ENCODE peak calls at places on chromosomes 12 and 14, in four cellular contexts. One of them, this sample, is unnamed.

GRCh38 chr14:36604757-36605505 is 22.5 kb upstream of the NKX2-8 start:
- DNase-seq in neural progenitor cell: peak; percentile 83
- DNase-seq in heart right ventricle: peak; percentile 41
- DNase-seq in breast epithelium: peak; percentile 52
- DNase-seq in this sample: no peak

GRCh38 chr12:13422291-13422690 is 225.8 kb downstream of the EMP1 start:
- DNase-seq in heart right ventricle: no peak
- DNase-seq in neural progenitor cell: no peak
- DNase-seq in breast epithelium: no peak
- DNase-seq in this sample: no peak

GRCh38 chr14:100237735-100238418 is 1.1 kb upstream of the YY1 start:
- DNase-seq in breast epithelium: no peak
- DNase-seq in heart right ventricle: peak; percentile 70
- DNase-seq in neural progenitor cell: peak; percentile 84
- DNase-seq in this sample: peak; percentile 59

GRCh38 chr14:39169541-39169900 is 612 bp downstream of the TRAPPC6B start:
- DNase-seq in neural progenitor cell: no peak
- DNase-seq in heart right ventricle: no peak
- DNase-seq in breast epithelium: no peak
- DNase-seq in this sample: no peak

GRCh38 chr12:47218191-47218654 is 138.5 kb upstream of the AMIGO2 start:
- DNase-seq in breast epithelium: no peak
- DNase-seq in neural progenitor cell: no peak
- DNase-seq in heart right ventricle: no peak
- DNase-seq in this sample: no peak

GRCh38 chr12:31756977-31757420 is 28.2 kb upstream of the AMN1 start:
- DNase-seq in heart right ventricle: no peak
- DNase-seq in breast epithelium: no peak
- DNase-seq in neural progenitor cell: no peak
- DNase-seq in this sample: peak; percentile 43

GRCh38 chr12:116528067-116528466 is 31.1 kb upstream of the MAP1LC3B2 start:
- DNase-seq in neural progenitor cell: no peak
- DNase-seq in heart right ventricle: no peak
- DNase-seq in breast epithelium: no peak
- DNase-seq in this sample: no peak

GRCh38 chr14:33570717-33571058 is 380.2 kb downstream of the EGLN3 start:
- DNase-seq in heart right ventricle: no peak
- DNase-seq in breast epithelium: no peak
- DNase-seq in neural progenitor cell: no peak
- DNase-seq in this sample: no peak

GRCh38 chr14:65170768-65171251 is 68.5 kb upstream of the MAX start:
- DNase-seq in neural progenitor cell: peak; percentile 74
- DNase-seq in breast epithelium: no peak
- DNase-seq in heart right ventricle: peak; percentile 8
- DNase-seq in this sample: no peak

GRCh38 chr12:89382366-89382765 is 30.1 kb upstream of the DUSP6 start:
- DNase-seq in heart right ventricle: no peak
- DNase-seq in breast epithelium: no peak
- DNase-seq in neural progenitor cell: no peak
- DNase-seq in this sample: no peak

GRCh38 chr12:27592548-27592947 is 68.5 kb downstream of the PPFIBP1 start:
- DNase-seq in neural progenitor cell: no peak
- DNase-seq in breast epithelium: no peak
- DNase-seq in heart right ventricle: peak; percentile 68
- DNase-seq in this sample: no peak

GRCh38 chr12:121095544-121096198 is 37.0 kb upstream of the P2RX7 start:
- DNase-seq in heart right ventricle: peak; percentile 58
- DNase-seq in neural progenitor cell: peak; percentile 86
- DNase-seq in breast epithelium: peak; percentile 67
- DNase-seq in this sample: peak; percentile 96

GRCh38 chr12:26938660-26939185 is 453 bp downstream of the FGFR1OP2 start:
- DNase-seq in heart right ventricle: no peak
- DNase-seq in neural progenitor cell: no peak
- DNase-seq in breast epithelium: no peak
- DNase-seq in this sample: peak; percentile 90

GRCh38 chr12:113949321-113950305 is 16.5 kb downstream of the RBM19 start:
- DNase-seq in neural progenitor cell: no peak
- DNase-seq in breast epithelium: no peak
- DNase-seq in heart right ventricle: no peak
- DNase-seq in this sample: no peak

GRCh38 chr12:103379670-103380069 is 116.1 kb downstream of the C12orf42 start:
- DNase-seq in heart right ventricle: no peak
- DNase-seq in neural progenitor cell: no peak
- DNase-seq in breast epithelium: no peak
- DNase-seq in this sample: no peak

GRCh38 chr12:103387385-103387784 is 108.4 kb downstream of the C12orf42 start:
- DNase-seq in breast epithelium: no peak
- DNase-seq in neural progenitor cell: no peak
- DNase-seq in heart right ventricle: no peak
- DNase-seq in this sample: no peak

GRCh38 chr12:103382736-103383346 is 112.9 kb downstream of the C12orf42 start:
- DNase-seq in breast epithelium: no peak
- DNase-seq in neural progenitor cell: no peak
- DNase-seq in heart right ventricle: no peak
- DNase-seq in this sample: no peak

GRCh38 chr12:103382119-103382518 is 113.6 kb downstream of the C12orf42 start:
- DNase-seq in heart right ventricle: no peak
- DNase-seq in neural progenitor cell: no peak
- DNase-seq in breast epithelium: no peak
- DNase-seq in this sample: no peak
- H3K27me3 ChIP-seq in heart right ventricle: no peaks in the 10 kb centered on the region
- H3K27me3 ChIP-seq in neural progenitor cell: no peaks in the 10 kb centered on the region
- H3K27me3 ChIP-seq in breast epithelium: no peaks in the 10 kb centered on the region
- H3K27me3 ChIP-seq in this sample: no peaks in the 10 kb centered on the region

GRCh38 chr12:93243382-93243688 is 134.4 kb upstream of the NUDT4 start:
- DNase-seq in neural progenitor cell: no peak
- DNase-seq in heart right ventricle: no peak
- DNase-seq in breast epithelium: no peak
- DNase-seq in this sample: no peak
- H3K36me3 ChIP-seq in neural progenitor cell: no peaks in the 10 kb centered on the region
- H3K36me3 ChIP-seq in heart right ventricle: no peaks in the 10 kb centered on the region
- H3K36me3 ChIP-seq in breast epithelium: no peaks in the 10 kb centered on the region
- H3K36me3 ChIP-seq in this sample: no peaks in the 10 kb centered on the region

GRCh38 chr12:49922349-49923034 is 18.8 kb upstream of the FAIM2 start:
- DNase-seq in neural progenitor cell: no peak
- DNase-seq in heart right ventricle: peak; percentile 38
- DNase-seq in breast epithelium: no peak
- DNase-seq in this sample: peak; percentile 21
- H3K4me1 ChIP-seq in neural progenitor cell: no peaks in the 10 kb centered on the region
- H3K4me1 ChIP-seq in heart right ventricle: peaks cover 19% of the 10 kb centered on the region
- H3K4me1 ChIP-seq in breast epithelium: no peaks in the 10 kb centered on the region
- H3K4me1 ChIP-seq in this sample: peaks cover 8% of the 10 kb centered on the region

DNA sequence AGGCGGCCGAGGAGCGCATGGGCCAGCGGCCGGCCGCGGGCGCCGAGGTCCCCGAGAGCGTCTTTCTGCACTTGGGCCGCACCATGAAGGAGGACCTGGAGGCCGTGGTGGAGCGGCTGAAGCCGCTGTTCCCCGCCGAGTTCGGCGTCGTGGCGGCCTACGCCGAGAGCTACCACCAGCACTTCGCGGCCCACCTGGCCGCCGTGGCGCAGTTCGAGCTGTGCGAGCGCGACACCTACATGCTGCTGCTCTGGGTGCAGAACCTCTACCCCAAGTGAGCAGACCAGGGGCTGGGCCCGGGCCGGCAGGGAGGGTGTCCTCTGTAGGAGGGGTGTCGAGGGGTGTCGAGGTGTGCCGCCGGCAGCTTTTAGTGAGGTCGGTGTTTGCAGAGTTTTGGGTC is 4.1 kb downstream of the TNFAIP2 start:
- DNase-seq in heart right ventricle: no peak
- DNase-seq in neural progenitor cell: no peak
- DNase-seq in breast epithelium: no peak
- DNase-seq in this sample: no peak
- H3K27me3 ChIP-seq in heart right ventricle: no peaks in the 10 kb centered on the region
- H3K27me3 ChIP-seq in neural progenitor cell: peaks cover 61% of the 10 kb centered on the region
- H3K27me3 ChIP-seq in breast epithelium: no peaks in the 10 kb centered on the region
- H3K27me3 ChIP-seq in this sample: peaks cover 20% of the 10 kb centered on the region

DNA sequence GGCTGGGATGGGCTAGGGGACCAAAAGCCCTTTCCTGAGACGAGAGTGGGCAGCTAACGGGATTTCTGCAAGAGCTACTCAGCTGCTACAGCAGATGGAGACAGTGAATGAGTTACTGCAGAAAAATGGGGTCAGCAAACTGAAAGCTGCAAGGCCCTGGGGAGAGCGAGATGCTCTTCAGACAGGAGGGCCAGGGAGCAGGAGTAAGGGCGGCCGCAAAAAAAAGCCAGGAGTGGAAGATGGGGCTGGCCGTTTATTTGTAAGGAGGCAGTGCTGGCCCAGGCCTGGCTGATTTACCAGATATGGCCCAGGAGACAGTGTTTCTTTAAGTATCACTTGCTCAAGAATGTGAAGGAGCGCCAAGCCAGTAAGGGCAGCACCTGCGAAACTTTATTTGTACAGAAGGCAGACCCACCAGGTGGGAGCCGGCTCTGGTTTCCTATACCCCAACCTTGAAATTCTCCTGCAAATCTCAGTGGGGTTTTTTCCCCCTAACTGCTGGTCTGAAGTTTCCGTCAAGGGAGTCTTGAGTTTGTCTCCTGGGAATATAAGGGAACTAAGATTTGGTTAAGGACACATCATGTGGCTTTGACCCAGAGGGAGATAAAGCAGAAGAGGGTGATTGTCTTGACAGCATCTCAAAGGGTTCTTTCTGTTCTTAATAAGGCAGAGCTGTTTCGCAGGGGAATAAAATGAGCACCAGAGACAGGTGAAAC is 57.7 kb downstream of the SSH1 start:
- DNase-seq in breast epithelium: no peak
- DNase-seq in heart right ventricle: no peak
- DNase-seq in neural progenitor cell: no peak
- DNase-seq in this sample: no peak
- H3K36me3 ChIP-seq in breast epithelium: no peaks in the 10 kb centered on the region
- H3K36me3 ChIP-seq in heart right ventricle: peaks cover 98% of the 10 kb centered on the region
- H3K36me3 ChIP-seq in neural progenitor cell: peaks cover 3% of the 10 kb centered on the region
- H3K36me3 ChIP-seq in this sample: peaks cover 96% of the 10 kb centered on the region

DNA sequence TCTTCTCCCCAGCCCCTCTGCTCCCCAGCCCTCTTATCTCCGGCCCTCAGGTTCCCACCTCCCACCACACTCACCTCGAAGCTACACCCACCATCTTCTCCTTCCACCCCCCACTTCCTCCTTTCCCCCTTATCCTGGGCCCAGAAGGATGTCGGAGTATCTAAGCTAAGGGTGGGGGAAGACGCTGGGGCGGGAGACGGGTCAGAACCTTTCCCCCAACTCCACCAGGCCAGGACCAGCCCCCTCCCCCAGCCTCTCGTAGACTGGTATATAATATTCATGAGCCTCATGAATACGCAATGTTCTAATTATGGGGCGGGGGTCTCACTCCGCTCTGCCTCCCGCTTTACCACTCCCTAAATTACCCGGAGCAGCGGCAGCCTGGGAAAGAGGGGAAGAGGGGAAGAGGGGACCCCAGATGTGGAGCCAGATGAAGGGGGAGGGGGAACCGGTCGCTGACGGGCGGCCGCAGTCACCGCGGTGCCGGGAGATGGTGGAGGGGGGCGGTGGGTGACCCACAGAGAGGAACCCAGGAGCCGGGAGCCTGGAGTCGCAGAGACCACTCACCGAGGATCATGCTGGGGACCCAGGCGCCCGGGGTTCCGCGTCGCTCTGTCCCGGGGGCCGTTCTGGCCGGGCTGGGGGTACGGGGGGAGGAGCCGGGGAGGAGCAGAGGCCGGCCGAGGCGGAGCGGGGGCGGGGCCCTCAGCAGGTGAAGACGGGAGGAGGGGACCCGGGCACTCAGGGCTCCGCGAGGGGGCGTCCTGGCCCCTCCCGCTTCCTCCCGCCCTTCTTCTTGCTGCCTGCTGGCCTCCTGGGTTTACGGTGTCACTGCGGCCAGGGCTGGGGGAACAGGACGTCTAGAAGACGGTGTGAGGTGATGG is 6.4 kb upstream of the ZNF385A start:
- DNase-seq in breast epithelium: peak; percentile 75
- DNase-seq in neural progenitor cell: peak; percentile 90
- DNase-seq in heart right ventricle: no peak
- DNase-seq in this sample: peak; percentile 65
- H3K4me1 ChIP-seq in breast epithelium: peaks cover 10% of the 10 kb centered on the region
- H3K4me1 ChIP-seq in neural progenitor cell: peaks cover 71% of the 10 kb centered on the region
- H3K4me1 ChIP-seq in heart right ventricle: peaks cover 11% of the 10 kb centered on the region
- H3K4me1 ChIP-seq in this sample: peaks cover 61% of the 10 kb centered on the region

DNA sequence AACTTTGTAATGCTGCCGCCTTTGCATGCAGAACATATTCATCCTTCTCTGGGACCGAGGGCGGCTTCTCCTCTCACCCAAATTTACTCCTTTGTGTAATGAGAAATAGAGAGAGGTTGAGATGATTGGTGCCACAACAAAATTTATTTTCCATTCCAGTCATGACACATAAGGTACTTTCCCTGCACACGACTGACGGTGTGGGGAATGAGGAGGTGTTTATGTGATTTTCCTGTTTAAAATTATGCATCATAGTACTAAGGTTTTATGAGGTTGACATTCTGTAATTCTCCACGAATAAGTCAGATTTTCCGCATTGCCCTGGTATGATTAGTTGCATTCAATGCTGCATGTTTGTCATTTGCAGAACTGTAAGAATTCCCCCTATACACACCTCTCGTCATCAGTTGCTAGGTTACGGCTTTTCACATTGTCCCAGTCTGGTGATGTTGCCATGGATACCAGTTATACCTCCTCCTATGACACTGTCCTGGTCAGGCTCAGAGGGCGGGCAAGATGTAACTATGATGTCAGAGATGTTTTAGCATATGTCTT is 23.1 kb downstream of the BICDL1 start:
- DNase-seq in neural progenitor cell: peak; percentile 36
- DNase-seq in heart right ventricle: no peak
- DNase-seq in breast epithelium: no peak
- DNase-seq in this sample: no peak
- H3K27me3 ChIP-seq in neural progenitor cell: no peaks in the 10 kb centered on the region
- H3K27me3 ChIP-seq in heart right ventricle: peaks cover 5% of the 10 kb centered on the region
- H3K27me3 ChIP-seq in breast epithelium: no peaks in the 10 kb centered on the region
- H3K27me3 ChIP-seq in this sample: no peaks in the 10 kb centered on the region

This sample was measured in left lung.